ENCODE peak calls at places on chromosomes 4 and X, in eight cellular contexts. One of them, this sample, is unnamed.
A peak's percentile ranks its signal among the peaks of the same experiment; 100 is the strongest.

GRCh38 chr4:139711461-139711860 is 45.8 kb downstream of the MGST2 start:
- DNase-seq in SK-MEL-5: no peak
- DNase-seq in HEK293T: no peak
- DNase-seq in fibroblast of pulmonary artery: peak; percentile 90
- DNase-seq in NCI-H1105 treated with DMSO at 0.1 percent for 48 hours: no peak
- DNase-seq in AG08395: no peak
- DNase-seq in activated naive CD4-positive, alpha-beta T cell treated with Interleukin-2 at 50 U/mL for 16 hours: no peak
- DNase-seq in AG04450: no peak
- DNase-seq in this sample: no peak

GRCh38 chr4:142961866-142962265 is 115.8 kb upstream of the INPP4B start:
- DNase-seq in activated naive CD4-positive, alpha-beta T cell treated with Interleukin-2 at 50 U/mL for 16 hours: no peak
- DNase-seq in AG04450: no peak
- DNase-seq in AG08395: no peak
- DNase-seq in SK-MEL-5: peak; percentile 14
- DNase-seq in NCI-H1105 treated with DMSO at 0.1 percent for 48 hours: no peak
- DNase-seq in fibroblast of pulmonary artery: no peak
- DNase-seq in HEK293T: no peak
- DNase-seq in this sample: no peak

GRCh38 chr4:80079255-80079923 is 6.4 kb upstream of the ANTXR2 start:
- DNase-seq in SK-MEL-5: no peak
- DNase-seq in AG08395: no peak
- DNase-seq in activated naive CD4-positive, alpha-beta T cell treated with Interleukin-2 at 50 U/mL for 16 hours: no peak
- DNase-seq in AG04450: no peak
- DNase-seq in HEK293T: no peak
- DNase-seq in fibroblast of pulmonary artery: no peak
- DNase-seq in NCI-H1105 treated with DMSO at 0.1 percent for 48 hours: no peak
- DNase-seq in this sample: no peak

GRCh38 chrX:136176399-136176825 is 29.1 kb downstream of the FHL1 start:
- DNase-seq in fibroblast of pulmonary artery: peak; percentile 91
- DNase-seq in activated naive CD4-positive, alpha-beta T cell treated with Interleukin-2 at 50 U/mL for 16 hours: no peak
- DNase-seq in SK-MEL-5: no peak
- DNase-seq in HEK293T: no peak
- DNase-seq in AG04450: peak; percentile 81
- DNase-seq in NCI-H1105 treated with DMSO at 0.1 percent for 48 hours: no peak
- DNase-seq in AG08395: peak; percentile 70
- DNase-seq in this sample: no peak

GRCh38 chrX:3651272-3651671 is 62.2 kb downstream of the PRKX start:
- DNase-seq in activated naive CD4-positive, alpha-beta T cell treated with Interleukin-2 at 50 U/mL for 16 hours: no peak
- DNase-seq in fibroblast of pulmonary artery: peak; percentile 51
- DNase-seq in NCI-H1105 treated with DMSO at 0.1 percent for 48 hours: peak; percentile 0
- DNase-seq in AG08395: peak; percentile 39
- DNase-seq in SK-MEL-5: peak; percentile 32
- DNase-seq in HEK293T: no peak
- DNase-seq in AG04450: no peak
- DNase-seq in this sample: no peak

GRCh38 chrX:131617182-131617581 is 73.3 kb downstream of the OR13H1 start:
- DNase-seq in activated naive CD4-positive, alpha-beta T cell treated with Interleukin-2 at 50 U/mL for 16 hours: no peak
- DNase-seq in NCI-H1105 treated with DMSO at 0.1 percent for 48 hours: no peak
- DNase-seq in HEK293T: no peak
- DNase-seq in AG08395: no peak
- DNase-seq in AG04450: no peak
- DNase-seq in fibroblast of pulmonary artery: peak; percentile 21
- DNase-seq in SK-MEL-5: no peak
- DNase-seq in this sample: no peak

GRCh38 chr4:161522031-161522430 is 641.8 kb downstream of the FSTL5 start:
- DNase-seq in HEK293T: no peak
- DNase-seq in SK-MEL-5: no peak
- DNase-seq in activated naive CD4-positive, alpha-beta T cell treated with Interleukin-2 at 50 U/mL for 16 hours: no peak
- DNase-seq in fibroblast of pulmonary artery: peak; percentile 2
- DNase-seq in AG08395: no peak
- DNase-seq in NCI-H1105 treated with DMSO at 0.1 percent for 48 hours: peak; percentile 38
- DNase-seq in AG04450: no peak
- DNase-seq in this sample: no peak

GRCh38 chrX:143319526-143319925 is 197.7 kb downstream of the SPANXN3 start:
- DNase-seq in HEK293T: no peak
- DNase-seq in fibroblast of pulmonary artery: no peak
- DNase-seq in activated naive CD4-positive, alpha-beta T cell treated with Interleukin-2 at 50 U/mL for 16 hours: no peak
- DNase-seq in AG08395: no peak
- DNase-seq in NCI-H1105 treated with DMSO at 0.1 percent for 48 hours: no peak
- DNase-seq in AG04450: no peak
- DNase-seq in SK-MEL-5: no peak
- DNase-seq in this sample: no peak

GRCh38 chrX:38940547-38940946 is 139.3 kb downstream of the MID1IP1 start:
- DNase-seq in AG04450: no peak
- DNase-seq in SK-MEL-5: no peak
- DNase-seq in fibroblast of pulmonary artery: peak; percentile 28
- DNase-seq in activated naive CD4-positive, alpha-beta T cell treated with Interleukin-2 at 50 U/mL for 16 hours: no peak
- DNase-seq in AG08395: no peak
- DNase-seq in HEK293T: no peak
- DNase-seq in NCI-H1105 treated with DMSO at 0.1 percent for 48 hours: no peak
- DNase-seq in this sample: no peak

GRCh38 chrX:118603981-118604380 is 108.4 kb downstream of the DOCK11 start:
- DNase-seq in SK-MEL-5: peak; percentile 83
- DNase-seq in HEK293T: peak; percentile 77
- DNase-seq in AG04450: peak; percentile 10
- DNase-seq in activated naive CD4-positive, alpha-beta T cell treated with Interleukin-2 at 50 U/mL for 16 hours: peak; percentile 27
- DNase-seq in NCI-H1105 treated with DMSO at 0.1 percent for 48 hours: peak; percentile 76
- DNase-seq in AG08395: peak; percentile 66
- DNase-seq in fibroblast of pulmonary artery: peak; percentile 76
- DNase-seq in this sample: peak; percentile 60

GRCh38 chrX:153941331-153942252 is 2.9 kb downstream of the RENBP start:
- DNase-seq in NCI-H1105 treated with DMSO at 0.1 percent for 48 hours: no peak
- DNase-seq in AG04450: no peak
- DNase-seq in SK-MEL-5: no peak
- DNase-seq in HEK293T: no peak
- DNase-seq in activated naive CD4-positive, alpha-beta T cell treated with Interleukin-2 at 50 U/mL for 16 hours: no peak
- DNase-seq in AG08395: no peak
- DNase-seq in fibroblast of pulmonary artery: no peak
- DNase-seq in this sample: no peak

GRCh38 chr4:146465628-146466027 is 56.1 kb downstream of the SLC10A7 start:
- DNase-seq in AG08395: no peak
- DNase-seq in SK-MEL-5: no peak
- DNase-seq in NCI-H1105 treated with DMSO at 0.1 percent for 48 hours: no peak
- DNase-seq in activated naive CD4-positive, alpha-beta T cell treated with Interleukin-2 at 50 U/mL for 16 hours: no peak
- DNase-seq in HEK293T: no peak
- DNase-seq in fibroblast of pulmonary artery: no peak
- DNase-seq in AG04450: no peak
- DNase-seq in this sample: no peak

GRCh38 chr4:145045180-145045579 is 52.8 kb downstream of the ANAPC10 start:
- DNase-seq in activated naive CD4-positive, alpha-beta T cell treated with Interleukin-2 at 50 U/mL for 16 hours: no peak
- DNase-seq in AG08395: no peak
- DNase-seq in HEK293T: no peak
- DNase-seq in SK-MEL-5: no peak
- DNase-seq in fibroblast of pulmonary artery: no peak
- DNase-seq in NCI-H1105 treated with DMSO at 0.1 percent for 48 hours: no peak
- DNase-seq in AG04450: no peak
- DNase-seq in this sample: no peak

GRCh38 chr4:20809796-20810195 is 109.5 kb downstream of the PACRGL start:
- DNase-seq in activated naive CD4-positive, alpha-beta T cell treated with Interleukin-2 at 50 U/mL for 16 hours: no peak
- DNase-seq in fibroblast of pulmonary artery: no peak
- DNase-seq in AG04450: no peak
- DNase-seq in NCI-H1105 treated with DMSO at 0.1 percent for 48 hours: no peak
- DNase-seq in HEK293T: no peak
- DNase-seq in AG08395: no peak
- DNase-seq in SK-MEL-5: no peak
- DNase-seq in this sample: no peak

GRCh38 chr4:88746186-88746585 is 48.6 kb upstream of the NAP1L5 start:
- DNase-seq in AG08395: no peak
- DNase-seq in AG04450: no peak
- DNase-seq in fibroblast of pulmonary artery: no peak
- DNase-seq in NCI-H1105 treated with DMSO at 0.1 percent for 48 hours: no peak
- DNase-seq in SK-MEL-5: no peak
- DNase-seq in HEK293T: no peak
- DNase-seq in activated naive CD4-positive, alpha-beta T cell treated with Interleukin-2 at 50 U/mL for 16 hours: no peak
- DNase-seq in this sample: no peak

GRCh38 chr4:141999446-142000143 is 363.2 kb downstream of the IL15 start:
- DNase-seq in HEK293T: no peak
- DNase-seq in SK-MEL-5: no peak
- DNase-seq in fibroblast of pulmonary artery: no peak
- DNase-seq in AG08395: no peak
- DNase-seq in NCI-H1105 treated with DMSO at 0.1 percent for 48 hours: no peak
- DNase-seq in activated naive CD4-positive, alpha-beta T cell treated with Interleukin-2 at 50 U/mL for 16 hours: no peak
- DNase-seq in AG04450: no peak
- DNase-seq in this sample: no peak

GRCh38 chr4:7763106-7763505 is 176.6 kb downstream of the AFAP1 start:
- DNase-seq in AG08395: no peak
- DNase-seq in HEK293T: no peak
- DNase-seq in NCI-H1105 treated with DMSO at 0.1 percent for 48 hours: no peak
- DNase-seq in SK-MEL-5: no peak
- DNase-seq in activated naive CD4-positive, alpha-beta T cell treated with Interleukin-2 at 50 U/mL for 16 hours: no peak
- DNase-seq in AG04450: no peak
- DNase-seq in fibroblast of pulmonary artery: no peak
- DNase-seq in this sample: no peak

GRCh38 chr4:33837043-33837442 is 2407.3 kb downstream of the ARAP2 start:
- DNase-seq in AG04450: peak; percentile 29
- DNase-seq in fibroblast of pulmonary artery: peak; percentile 81
- DNase-seq in SK-MEL-5: no peak
- DNase-seq in NCI-H1105 treated with DMSO at 0.1 percent for 48 hours: no peak
- DNase-seq in AG08395: peak; percentile 50
- DNase-seq in activated naive CD4-positive, alpha-beta T cell treated with Interleukin-2 at 50 U/mL for 16 hours: no peak
- DNase-seq in HEK293T: no peak
- DNase-seq in this sample: no peak

GRCh38 chr4:1205641-1206298 is 33.4 kb upstream of the SPON2 start:
- DNase-seq in SK-MEL-5: no peak
- DNase-seq in NCI-H1105 treated with DMSO at 0.1 percent for 48 hours: no peak
- DNase-seq in HEK293T: no peak
- DNase-seq in AG04450: no peak
- DNase-seq in AG08395: no peak
- DNase-seq in activated naive CD4-positive, alpha-beta T cell treated with Interleukin-2 at 50 U/mL for 16 hours: no peak
- DNase-seq in fibroblast of pulmonary artery: no peak
- DNase-seq in this sample: no peak

GRCh38 chrX:54208531-54208930 is 25.5 kb upstream of the FAM120C start:
- DNase-seq in AG04450: no peak
- DNase-seq in AG08395: no peak
- DNase-seq in fibroblast of pulmonary artery: peak; percentile 27
- DNase-seq in SK-MEL-5: no peak
- DNase-seq in NCI-H1105 treated with DMSO at 0.1 percent for 48 hours: no peak
- DNase-seq in activated naive CD4-positive, alpha-beta T cell treated with Interleukin-2 at 50 U/mL for 16 hours: no peak
- DNase-seq in HEK293T: no peak
- DNase-seq in this sample: no peak

GRCh38 chr4:65589331-65589730 is 81.0 kb downstream of the EPHA5 start:
- DNase-seq in fibroblast of pulmonary artery: no peak
- DNase-seq in SK-MEL-5: peak; percentile 80
- DNase-seq in AG08395: no peak
- DNase-seq in activated naive CD4-positive, alpha-beta T cell treated with Interleukin-2 at 50 U/mL for 16 hours: no peak
- DNase-seq in AG04450: no peak
- DNase-seq in HEK293T: no peak
- DNase-seq in NCI-H1105 treated with DMSO at 0.1 percent for 48 hours: no peak
- DNase-seq in this sample: no peak

GRCh38 chrX:20060961-20061868 is 55.5 kb downstream of the MAP7D2 start:
- DNase-seq in AG08395: no peak
- DNase-seq in SK-MEL-5: no peak
- DNase-seq in AG04450: no peak
- DNase-seq in fibroblast of pulmonary artery: no peak
- DNase-seq in HEK293T: no peak
- DNase-seq in activated naive CD4-positive, alpha-beta T cell treated with Interleukin-2 at 50 U/mL for 16 hours: no peak
- DNase-seq in NCI-H1105 treated with DMSO at 0.1 percent for 48 hours: peak; percentile 20
- DNase-seq in this sample: no peak

GRCh38 chr4:149531861-149532260 is 283.8 kb downstream of the IQCM start:
- DNase-seq in SK-MEL-5: no peak
- DNase-seq in activated naive CD4-positive, alpha-beta T cell treated with Interleukin-2 at 50 U/mL for 16 hours: no peak
- DNase-seq in HEK293T: no peak
- DNase-seq in AG04450: peak; percentile 21
- DNase-seq in fibroblast of pulmonary artery: peak; percentile 15
- DNase-seq in AG08395: peak; percentile 2
- DNase-seq in NCI-H1105 treated with DMSO at 0.1 percent for 48 hours: no peak
- DNase-seq in this sample: peak; percentile 59

GRCh38 chr4:187046471-187046870 is 322.8 kb upstream of the FAT1 start:
- DNase-seq in NCI-H1105 treated with DMSO at 0.1 percent for 48 hours: no peak
- DNase-seq in AG04450: no peak
- DNase-seq in SK-MEL-5: no peak
- DNase-seq in AG08395: no peak
- DNase-seq in activated naive CD4-positive, alpha-beta T cell treated with Interleukin-2 at 50 U/mL for 16 hours: no peak
- DNase-seq in fibroblast of pulmonary artery: no peak
- DNase-seq in HEK293T: no peak
- DNase-seq in this sample: no peak

GRCh38 chrX:105315301-105315700 is 94.8 kb upstream of the TEX13A start:
- DNase-seq in HEK293T: no peak
- DNase-seq in SK-MEL-5: no peak
- DNase-seq in activated naive CD4-positive, alpha-beta T cell treated with Interleukin-2 at 50 U/mL for 16 hours: no peak
- DNase-seq in AG08395: no peak
- DNase-seq in NCI-H1105 treated with DMSO at 0.1 percent for 48 hours: no peak
- DNase-seq in AG04450: no peak
- DNase-seq in fibroblast of pulmonary artery: peak; percentile 43
- DNase-seq in this sample: no peak

GRCh38 chrX:40864972-40865371 is 129.6 kb upstream of the MED14 start:
- DNase-seq in fibroblast of pulmonary artery: peak; percentile 37
- DNase-seq in activated naive CD4-positive, alpha-beta T cell treated with Interleukin-2 at 50 U/mL for 16 hours: no peak
- DNase-seq in NCI-H1105 treated with DMSO at 0.1 percent for 48 hours: no peak
- DNase-seq in AG04450: peak; percentile 53
- DNase-seq in HEK293T: no peak
- DNase-seq in AG08395: peak; percentile 61
- DNase-seq in SK-MEL-5: no peak
- DNase-seq in this sample: no peak

GRCh38 chrX:110992611-110993010 is 103.4 kb upstream of the PAK3 start:
- DNase-seq in fibroblast of pulmonary artery: peak; percentile 23
- DNase-seq in activated naive CD4-positive, alpha-beta T cell treated with Interleukin-2 at 50 U/mL for 16 hours: peak; percentile 20
- DNase-seq in AG08395: peak; percentile 49
- DNase-seq in HEK293T: peak; percentile 64
- DNase-seq in AG04450: no peak
- DNase-seq in SK-MEL-5: peak; percentile 41
- DNase-seq in NCI-H1105 treated with DMSO at 0.1 percent for 48 hours: peak; percentile 14
- DNase-seq in this sample: peak; percentile 48

GRCh38 chr4:125140966-125141495 is 173.7 kb upstream of the FAT4 start:
- DNase-seq in NCI-H1105 treated with DMSO at 0.1 percent for 48 hours: no peak
- DNase-seq in fibroblast of pulmonary artery: peak; percentile 60
- DNase-seq in HEK293T: no peak
- DNase-seq in AG08395: peak; percentile 35
- DNase-seq in activated naive CD4-positive, alpha-beta T cell treated with Interleukin-2 at 50 U/mL for 16 hours: no peak
- DNase-seq in SK-MEL-5: no peak
- DNase-seq in AG04450: peak; percentile 16
- DNase-seq in this sample: no peak

GRCh38 chr4:108851346-108851745 is 88.5 kb upstream of the ETNPPL start:
- DNase-seq in SK-MEL-5: no peak
- DNase-seq in NCI-H1105 treated with DMSO at 0.1 percent for 48 hours: no peak
- DNase-seq in activated naive CD4-positive, alpha-beta T cell treated with Interleukin-2 at 50 U/mL for 16 hours: no peak
- DNase-seq in HEK293T: no peak
- DNase-seq in AG04450: no peak
- DNase-seq in fibroblast of pulmonary artery: no peak
- DNase-seq in AG08395: peak; percentile 29
- DNase-seq in this sample: no peak

GRCh38 chr4:156971168-156971601 is 414 bp downstream of the PDGFC start:
- DNase-seq in SK-MEL-5: no peak
- DNase-seq in HEK293T: peak; percentile 21
- DNase-seq in AG04450: no peak
- DNase-seq in NCI-H1105 treated with DMSO at 0.1 percent for 48 hours: no peak
- DNase-seq in activated naive CD4-positive, alpha-beta T cell treated with Interleukin-2 at 50 U/mL for 16 hours: no peak
- DNase-seq in fibroblast of pulmonary artery: no peak
- DNase-seq in AG08395: no peak
- DNase-seq in this sample: peak; percentile 51

GRCh38 chrX:23792861-23793553 is 10.0 kb downstream of the SAT1 start:
- DNase-seq in SK-MEL-5: no peak
- DNase-seq in fibroblast of pulmonary artery: no peak
- DNase-seq in AG08395: no peak
- DNase-seq in HEK293T: no peak
- DNase-seq in AG04450: no peak
- DNase-seq in NCI-H1105 treated with DMSO at 0.1 percent for 48 hours: peak; percentile 87
- DNase-seq in activated naive CD4-positive, alpha-beta T cell treated with Interleukin-2 at 50 U/mL for 16 hours: no peak
- DNase-seq in this sample: no peak

GRCh38 chr4:125313497-125313896 is 1.3 kb upstream of the FAT4 start:
- DNase-seq in NCI-H1105 treated with DMSO at 0.1 percent for 48 hours: peak; percentile 76
- DNase-seq in SK-MEL-5: peak; percentile 85
- DNase-seq in activated naive CD4-positive, alpha-beta T cell treated with Interleukin-2 at 50 U/mL for 16 hours: no peak
- DNase-seq in AG04450: peak; percentile 83
- DNase-seq in AG08395: peak; percentile 54
- DNase-seq in fibroblast of pulmonary artery: peak; percentile 96
- DNase-seq in HEK293T: peak; percentile 45
- DNase-seq in this sample: no peak

GRCh38 chr4:4582653-4583052 is 40.8 kb upstream of the STX18 start:
- DNase-seq in HEK293T: no peak
- DNase-seq in NCI-H1105 treated with DMSO at 0.1 percent for 48 hours: no peak
- DNase-seq in AG08395: no peak
- DNase-seq in AG04450: no peak
- DNase-seq in SK-MEL-5: no peak
- DNase-seq in activated naive CD4-positive, alpha-beta T cell treated with Interleukin-2 at 50 U/mL for 16 hours: no peak
- DNase-seq in fibroblast of pulmonary artery: no peak
- DNase-seq in this sample: no peak

GRCh38 chr4:5028480-5028879 is 9.2 kb upstream of the CYTL1 start:
- DNase-seq in AG04450: no peak
- DNase-seq in NCI-H1105 treated with DMSO at 0.1 percent for 48 hours: no peak
- DNase-seq in AG08395: no peak
- DNase-seq in SK-MEL-5: no peak
- DNase-seq in HEK293T: no peak
- DNase-seq in activated naive CD4-positive, alpha-beta T cell treated with Interleukin-2 at 50 U/mL for 16 hours: no peak
- DNase-seq in fibroblast of pulmonary artery: no peak
- DNase-seq in this sample: no peak

This sample was measured in Peyer's patch.